ENCODE peak calls at places on chromosomes 16 and 17, in ten cellular contexts. H is left ventricle myocardium inferior, D is K562, B is bronchial epithelial cell, O is AG10803, Z is cardiac muscle cell, C is hepatocyte, U is AG04450, A is adrenal gland, P is AG09309. Q is an unnamed sample.

GRCh38 chr16:12340151-12340733 is 363.7 kb downstream of the SNX29 start:
- DNase-seq in D (peak), H (no peak), Z (peak), C (peak), O (peak), A (peak), P (no peak), B (peak), U (no peak), Q (peak)

GRCh38 chr17:78415821-78416301 is 37.4 kb downstream of the PGS1 start:
- DNase-seq in Z (no peak), A (peak), O (no peak), P (no peak), H (no peak), B (no peak), C (no peak), D (no peak), U (no peak), Q (no peak)

GRCh38 chr17:79000396-79001189 is 9.0 kb downstream of the CANT1 start:
- DNase-seq in U (no peak), B (no peak), A (no peak), D (no peak), C (no peak), H (no peak), P (no peak), O (no peak), Z (no peak), Q (no peak)

GRCh38 chr16:68416057-68417046 is 32.0 kb downstream of the SMPD3 start:
- DNase-seq in H (no peak), P (no peak), A (no peak), C (peak), D (no peak), O (no peak), U (no peak), B (peak), Z (no peak), Q (no peak)

GRCh38 chr17:74855323-74855722 is 4.4 kb downstream of the GRIN2C start:
- DNase-seq in B (no peak), U (no peak), Z (no peak), A (no peak), O (no peak), H (no peak), P (no peak), D (no peak), C (no peak), Q (no peak)

GRCh38 chr17:4229627-4230026 is 34.2 kb downstream of the ANKFY1 start:
- DNase-seq in B (peak), H (peak), C (peak), P (peak), U (no peak), D (no peak), A (peak), Z (peak), O (peak), Q (peak)

GRCh38 chr17:51240275-51240674 is 19.6 kb downstream of the MBTD1 start:
- DNase-seq in B (no peak), D (no peak), A (no peak), U (no peak), O (no peak), H (no peak), Z (no peak), C (no peak), P (no peak), Q (no peak)

GRCh38 chr16:11256657-11257130 is 690 bp upstream of the SOCS1 start:
- DNase-seq in C (peak), P (no peak), U (no peak), D (peak), H (peak), B (no peak), Z (peak), O (peak), A (peak), Q (peak)

GRCh38 chr17:51951737-51952136 is 206.8 kb downstream of the CA10 start:
- DNase-seq in P (no peak), A (no peak), Z (no peak), C (no peak), U (no peak), O (no peak), D (no peak), B (peak), H (no peak), Q (no peak)

GRCh38 chr16:69804283-69804682 is 42.2 kb downstream of the WWP2 start:
- DNase-seq in A (no peak), P (peak), C (no peak), D (no peak), O (peak), Z (no peak), B (no peak), H (no peak), U (no peak), Q (no peak)

GRCh38 chr16:69799601-69800000 is 37.5 kb downstream of the WWP2 start:
- DNase-seq in O (no peak), P (no peak), C (peak), B (peak), D (no peak), Z (no peak), H (no peak), A (no peak), U (no peak), Q (no peak)

GRCh38 chr16:69796285-69797118 is 34.4 kb downstream of the WWP2 start:
- DNase-seq in C (peak), D (peak), B (peak), U (peak), A (peak), Z (peak), P (peak), O (peak), H (no peak), Q (peak)

GRCh38 chr16:69793521-69793920 is 31.4 kb downstream of the WWP2 start:
- DNase-seq in A (no peak), D (no peak), O (no peak), H (no peak), C (no peak), U (no peak), P (no peak), B (no peak), Z (no peak), Q (no peak)

GRCh38 chr16:69798466-69798865 is 36.3 kb downstream of the WWP2 start:
- DNase-seq in P (no peak), U (no peak), D (no peak), A (peak), Z (peak), O (peak), C (peak), B (no peak), H (no peak), Q (peak)
- TF ChIP-seq CTCF in P (peak), U (peak), D (no peak), A (peak), Z (peak), O (peak), C (peak), B (no peak), H (peak), Q (peak)

GRCh38 chr17:44167181-44167861 is 3.2 kb upstream of the ASB16 start:
- DNase-seq in B (no peak), H (no peak), Z (no peak), U (no peak), P (no peak), C (no peak), D (no peak), O (no peak), A (no peak), Q (no peak)

GRCh38 chr17:44171931-44172455 is 1.5 kb downstream of the ASB16 start:
- DNase-seq in D (no peak), A (no peak), C (no peak), B (no peak), Z (no peak), U (no peak), O (no peak), P (no peak), H (no peak), Q (no peak)

GRCh38 chr17:44174427-44174826 is 3.9 kb downstream of the ASB16 start:
- DNase-seq in H (no peak), B (no peak), C (no peak), O (no peak), P (no peak), Z (no peak), D (no peak), A (no peak), U (no peak), Q (no peak)

GRCh38 chr17:44170135-44170498 is 387 bp upstream of the ASB16 start:
- DNase-seq in D (no peak), A (no peak), Z (no peak), C (no peak), P (no peak), H (no peak), U (no peak), B (no peak), O (no peak), Q (no peak)

GRCh38 chr17:44170499-44171201 is at the start of gene ASB16:
- DNase-seq in H (peak), O (peak), C (peak), D (no peak), B (no peak), U (no peak), Z (peak), P (no peak), A (no peak), Q (peak)
- H3K4me3 ChIP-seq in H (peak), O (peak), C (no peak), D (no peak), B (no peak), U (peak), Z (no peak), P (peak), A (no peak), Q (no peak)

GRCh38 chr17:41416478-41416877 is 7.9 kb downstream of the KRT37 start:
- DNase-seq in A (no peak), U (no peak), D (no peak), Z (no peak), O (peak), C (no peak), P (no peak), B (no peak), H (no peak), Q (no peak)

GRCh38 chr17:41419712-41420111 is 4.7 kb downstream of the KRT37 start:
- DNase-seq in U (no peak), B (peak), D (no peak), P (no peak), H (no peak), A (no peak), O (no peak), Z (no peak), C (no peak), Q (no peak)

GRCh38 chr17:41415833-41416335 is 8.5 kb downstream of the KRT37 start:
- DNase-seq in C (peak), O (peak), A (peak), B (no peak), D (no peak), U (no peak), H (no peak), P (no peak), Z (no peak), Q (peak)

GRCh38 chr17:41418116-41418860 is 6.1 kb downstream of the KRT37 start:
- DNase-seq in O (no peak), U (no peak), A (no peak), Z (no peak), B (no peak), H (no peak), C (no peak), P (no peak), D (no peak), Q (no peak)

GRCh38 chr17:41417576-41418015 is 6.8 kb downstream of the KRT37 start:
- DNase-seq in D (peak), Z (peak), B (peak), C (peak), H (no peak), P (no peak), A (no peak), U (no peak), O (no peak), Q (no peak)
- TF ChIP-seq CTCF in D (peak), Z (peak), B (peak), C (no peak), H (no peak), P (peak), A (no peak), U (peak), O (peak), Q (peak)

DNA sequence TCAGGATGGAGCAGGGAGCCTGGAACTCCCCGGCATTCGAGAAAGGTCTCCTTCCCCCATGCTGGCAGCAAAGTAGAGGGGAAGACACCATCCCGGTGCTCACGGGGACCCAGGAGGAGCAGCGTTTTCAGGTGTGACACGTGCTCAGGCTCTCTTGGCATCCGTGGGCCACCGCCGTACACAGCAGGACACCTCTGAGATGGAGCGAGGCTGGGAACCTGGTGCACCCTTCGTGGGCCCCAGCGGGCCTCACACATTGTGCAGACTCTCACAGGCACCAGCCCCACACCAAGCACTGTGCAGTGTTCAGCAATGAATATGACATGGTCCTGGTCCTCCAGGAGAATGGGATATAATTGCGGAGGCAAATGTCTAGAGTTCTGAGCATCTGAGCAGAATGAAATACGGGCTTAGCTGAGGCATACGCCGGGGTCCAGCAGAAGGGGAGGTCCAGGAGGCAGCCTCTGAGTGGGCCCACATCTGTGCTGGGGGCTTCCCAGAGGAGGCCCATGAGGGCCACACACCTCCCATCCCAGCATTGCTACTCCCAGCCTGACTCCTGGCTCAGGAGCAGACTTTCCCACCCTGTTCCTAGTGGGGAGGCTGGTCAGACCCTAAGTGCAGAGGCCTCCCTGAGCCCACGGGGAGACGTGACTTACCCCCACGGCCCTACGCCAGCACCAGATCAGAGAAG is 72.6 kb downstream of the ABR start:
- DNase-seq in H (no peak), B (no peak), Z (no peak), D (no peak), P (no peak), C (no peak), O (no peak), A (no peak), U (no peak), Q (no peak)
- H3K4me3 ChIP-seq in H (peak), B (no peak), Z (no peak), D (no peak), P (peak), C (no peak), O (peak), A (no peak), U (no peak), Q (no peak)

GRCh38 chr16:85491798-85492616 is 121.1 kb upstream of the GSE1 start:
- DNase-seq in D (peak), Z (peak), U (no peak), C (peak), B (peak), O (peak), P (no peak), A (peak), H (peak), Q (no peak)
- TF ChIP-seq CTCF in D (no peak), Z (no peak), U (no peak), C (no peak), B (no peak), O (no peak), P (no peak), A (no peak), H (no peak), Q (no peak)

DNA sequence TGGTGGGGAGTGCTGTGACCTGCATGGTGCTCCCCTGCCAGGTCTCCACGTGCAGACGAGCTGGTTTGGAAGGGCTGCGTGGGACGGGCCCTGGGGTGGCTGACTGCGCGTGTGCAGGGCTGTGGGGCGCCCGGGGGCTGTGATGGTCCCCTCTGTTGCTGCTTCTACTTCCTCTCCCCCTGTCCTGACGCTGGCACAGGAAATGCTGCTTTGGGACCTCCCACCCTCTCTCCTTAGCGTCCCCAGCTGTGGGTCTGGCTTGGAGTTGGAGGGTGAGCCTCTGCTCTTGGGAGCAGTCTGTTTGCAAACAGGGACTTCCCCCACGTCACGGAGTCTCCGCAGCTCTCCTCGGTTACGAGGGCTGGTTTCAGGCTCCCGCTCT is 35.2 kb downstream of the TSC2 start:
- DNase-seq in B (no peak), O (no peak), U (no peak), A (no peak), C (no peak), Z (no peak), P (no peak), D (no peak), H (no peak), Q (no peak)
- H3K4me3 ChIP-seq in B (no peak), O (no peak), U (no peak), A (no peak), C (no peak), Z (no peak), P (no peak), D (no peak), H (no peak), Q (no peak)

GRCh38 chr16:82370282-82370681 is 200.3 kb upstream of the MPHOSPH6 start:
- DNase-seq in U (no peak), A (no peak), O (no peak), P (no peak), H (no peak), C (no peak), Z (no peak), B (no peak), D (no peak), Q (no peak)

GRCh38 chr16:82364690-82365089 is 194.7 kb upstream of the MPHOSPH6 start:
- DNase-seq in H (no peak), B (no peak), P (no peak), D (no peak), U (no peak), Z (no peak), C (no peak), O (no peak), A (no peak), Q (no peak)

GRCh38 chr16:82363026-82363816 is 193.2 kb upstream of the MPHOSPH6 start:
- DNase-seq in D (no peak), O (no peak), P (no peak), H (no peak), A (no peak), C (no peak), U (no peak), B (no peak), Z (peak), Q (no peak)

GRCh38 chr16:82366462-82366861 is 196.4 kb upstream of the MPHOSPH6 start:
- DNase-seq in U (no peak), C (no peak), Z (no peak), A (no peak), B (no peak), H (no peak), P (no peak), D (no peak), O (no peak), Q (no peak)

DNA sequence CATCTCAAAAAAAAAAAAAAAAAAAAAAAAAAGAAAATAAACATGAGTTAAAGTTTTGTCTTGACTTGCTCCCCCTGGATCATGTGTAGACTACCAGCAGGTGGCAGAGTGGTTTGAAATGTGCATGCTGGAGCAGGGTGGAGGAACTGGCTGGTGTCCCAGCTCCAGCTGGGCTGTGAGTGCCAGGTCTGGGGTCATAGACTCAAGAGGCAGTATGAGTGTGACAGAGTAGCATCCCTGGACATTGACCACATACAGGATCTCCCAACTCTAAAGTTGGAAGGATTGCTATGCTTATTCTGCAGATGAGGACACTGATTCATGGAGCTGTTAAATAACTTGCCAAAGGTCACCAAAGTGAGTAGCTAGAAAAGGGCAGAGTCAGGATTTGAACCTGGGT is 198.0 kb upstream of the MPHOSPH6 start:
- DNase-seq in D (peak), C (peak), Z (peak), U (no peak), A (peak), H (peak), P (peak), B (peak), O (peak), Q (peak)
- TF ChIP-seq CTCF in D (no peak), C (peak), Z (peak), U (peak), A (peak), H (peak), P (peak), B (peak), O (peak), Q (peak)

GRCh38 chr16:3716831-3717234 is 491 bp downstream of the TRAP1 start:
- DNase-seq in C (peak), P (no peak), D (peak), Z (peak), O (no peak), H (no peak), U (no peak), A (peak), B (peak), Q (no peak)

GRCh38 chr16:3713587-3714242 is 3.6 kb downstream of the TRAP1 start:
- DNase-seq in P (no peak), Z (no peak), B (no peak), O (no peak), C (no peak), D (no peak), U (no peak), H (no peak), A (no peak), Q (no peak)

GRCh38 chr16:3717235-3718018 is at the start of gene TRAP1:
- DNase-seq in H (peak), Z (peak), C (peak), P (peak), A (peak), O (peak), D (peak), U (peak), B (peak), Q (peak)

GRCh38 chr16:3715430-3715829 is 1.9 kb downstream of the TRAP1 start:
- DNase-seq in A (no peak), D (no peak), C (no peak), Z (no peak), O (no peak), H (no peak), U (no peak), B (no peak), P (no peak), Q (no peak)

DNA sequence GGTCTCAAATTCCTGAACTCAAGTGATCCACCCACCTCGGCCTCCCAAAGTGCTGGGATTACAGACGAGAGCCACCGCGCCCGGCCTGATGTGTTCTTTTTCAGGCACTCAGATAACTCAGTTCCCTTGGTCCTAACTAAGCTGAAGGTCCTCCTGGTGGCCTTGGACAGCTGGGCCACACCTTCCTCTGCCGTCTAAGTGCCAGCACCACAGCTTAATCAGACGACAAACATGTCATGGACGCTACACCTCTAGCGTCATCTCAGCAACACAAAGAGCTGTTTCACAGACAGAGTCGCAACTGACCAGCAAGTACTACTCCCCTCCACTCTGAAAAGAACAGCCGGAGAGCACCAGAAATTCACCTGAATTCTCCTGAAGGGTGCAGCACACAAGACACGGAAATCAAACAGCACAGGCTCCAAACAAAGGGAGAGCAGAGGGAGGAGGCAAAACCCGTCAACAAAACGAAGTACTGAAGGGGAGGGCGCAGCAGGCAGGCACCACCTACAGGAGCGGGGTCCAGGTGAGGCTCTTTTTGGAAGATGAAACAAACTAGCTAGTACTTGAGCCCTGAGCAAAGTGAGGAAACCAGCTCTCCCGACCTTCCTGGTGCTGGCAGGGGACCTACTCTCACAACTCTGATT is 4.4 kb downstream of the TRAP1 start:
- DNase-seq in O (no peak), C (no peak), H (no peak), D (no peak), U (no peak), P (no peak), Z (no peak), A (no peak), B (peak), Q (no peak)
- H3K4me3 ChIP-seq in O (no peak), C (no peak), H (no peak), D (no peak), U (no peak), P (no peak), Z (no peak), A (no peak), B (no peak), Q (no peak)

GRCh38 chr17:38877130-38877851 is 7.4 kb downstream of the LASP1 start:
- DNase-seq in U (no peak), D (no peak), C (no peak), O (no peak), A (no peak), B (no peak), H (no peak), P (no peak), Z (no peak), Q (no peak)
- TF ChIP-seq CTCF in U (no peak), D (no peak), C (no peak), O (no peak), A (no peak), B (no peak), H (no peak), P (no peak), Z (no peak), Q (no peak)